ENCODE peak calls at places on chromosomes 3 and 15, in five cellular contexts. O, X, C, H and P are unnamed samples.

GRCh38 chr15:63013052-63013808 is 29.3 kb upstream of the TPM1 start:
- DNase-seq in X (peak), H (no peak), O (peak), C (no peak), P (no peak)

GRCh38 chr3:150905339-150905738 is at the start of gene MINDY4B:
- DNase-seq in C (no peak), X (no peak), H (no peak), O (no peak), P (no peak)

GRCh38 chr15:66883322-66883911 is 181.4 kb downstream of the SMAD6 start:
- DNase-seq in C (peak), O (peak), X (peak), H (no peak), P (peak)

GRCh38 chr15:31295660-31296059 is 31.0 kb upstream of the KLF13 start:
- DNase-seq in O (no peak), X (no peak), H (no peak), C (no peak), P (peak)

GRCh38 chr3:104069114-104069513 is 1297.6 kb upstream of the ALCAM start:
- DNase-seq in C (no peak), X (peak), O (peak), H (no peak), P (no peak)

GRCh38 chr3:162170581-162170980 is 674.0 kb downstream of the OTOL1 start:
- DNase-seq in O (peak), X (no peak), C (no peak), H (no peak), P (no peak)

GRCh38 chr3:15982667-15983145 is 184.9 kb upstream of the ANKRD28 start:
- DNase-seq in H (no peak), C (no peak), X (peak), O (peak), P (no peak)

GRCh38 chr15:70098461-70099166 is 897 bp upstream of the TLE3 start:
- DNase-seq in O (peak), X (peak), H (peak), C (no peak), P (peak)

GRCh38 chr3:72482589-72483249 is 365.5 kb downstream of the SHQ1 start:
- DNase-seq in O (peak), C (peak), X (peak), H (peak), P (peak)

GRCh38 chr3:176579741-176580185 is 617.5 kb downstream of the TBL1XR1 start:
- DNase-seq in H (no peak), O (peak), X (no peak), C (no peak), P (no peak)

GRCh38 chr15:79874242-79874641 is 22.6 kb downstream of the MTHFS start:
- DNase-seq in C (no peak), X (no peak), H (no peak), O (peak), P (no peak)

GRCh38 chr3:127669541-127670228 is 3.1 kb upstream of the ABTB1 start:
- DNase-seq in O (no peak), C (no peak), X (no peak), H (no peak), P (no peak)

GRCh38 chr3:104546301-104546700 is 820.4 kb upstream of the ALCAM start:
- DNase-seq in C (no peak), X (no peak), H (no peak), O (no peak), P (no peak)

GRCh38 chr15:65940618-65940909 is 71.3 kb downstream of the RAB11A start:
- DNase-seq in C (no peak), O (peak), H (no peak), X (no peak), P (no peak)